ENCODE peak calls at places on chromosomes 1 and 21, in four cellular contexts. One of them, this sample, is unnamed.

GRCh38 chr21:36639769-36640168 is 59.1 kb upstream of the SIM2 start:
- DNase-seq in stimulated activated CD4-positive, alpha-beta T cell treated with anti-CD3 and anti-CD28 coated beads, Interleukin-15, amount 100 ng/mL, for 48 hours: no peak
- DNase-seq in colonic mucosa: no peak
- DNase-seq in astrocyte of the spinal cord: no peak
- DNase-seq in this sample: no peak

GRCh38 chr21:25441835-25442234 is 165.4 kb downstream of the MRPL39 start:
- DNase-seq in stimulated activated CD4-positive, alpha-beta T cell treated with anti-CD3 and anti-CD28 coated beads, Interleukin-15, amount 100 ng/mL, for 48 hours: no peak
- DNase-seq in colonic mucosa: no peak
- DNase-seq in astrocyte of the spinal cord: no peak
- DNase-seq in this sample: no peak

GRCh38 chr1:32742132-32742947 is 39.8 kb upstream of the SYNC start:
- DNase-seq in stimulated activated CD4-positive, alpha-beta T cell treated with anti-CD3 and anti-CD28 coated beads, Interleukin-15, amount 100 ng/mL, for 48 hours: no peak
- DNase-seq in colonic mucosa: peak; percentile 50
- DNase-seq in astrocyte of the spinal cord: no peak
- DNase-seq in this sample: no peak

GRCh38 chr1:87329756-87330200 is 1.1 kb downstream of the LMO4 start:
- DNase-seq in stimulated activated CD4-positive, alpha-beta T cell treated with anti-CD3 and anti-CD28 coated beads, Interleukin-15, amount 100 ng/mL, for 48 hours: no peak
- DNase-seq in colonic mucosa: no peak
- DNase-seq in astrocyte of the spinal cord: peak; percentile 46
- DNase-seq in this sample: no peak

GRCh38 chr1:76219589-76219914 is 145.0 kb downstream of the ST6GALNAC3 start:
- DNase-seq in stimulated activated CD4-positive, alpha-beta T cell treated with anti-CD3 and anti-CD28 coated beads, Interleukin-15, amount 100 ng/mL, for 48 hours: no peak
- DNase-seq in colonic mucosa: no peak
- DNase-seq in astrocyte of the spinal cord: no peak
- DNase-seq in this sample: no peak

GRCh38 chr21:40349591-40349990 is 482.4 kb downstream of the PCP4 start:
- DNase-seq in stimulated activated CD4-positive, alpha-beta T cell treated with anti-CD3 and anti-CD28 coated beads, Interleukin-15, amount 100 ng/mL, for 48 hours: no peak
- DNase-seq in colonic mucosa: no peak
- DNase-seq in astrocyte of the spinal cord: no peak
- DNase-seq in this sample: no peak

GRCh38 chr1:163401211-163401610 is 79.5 kb downstream of the NUF2 start:
- DNase-seq in stimulated activated CD4-positive, alpha-beta T cell treated with anti-CD3 and anti-CD28 coated beads, Interleukin-15, amount 100 ng/mL, for 48 hours: no peak
- DNase-seq in colonic mucosa: no peak
- DNase-seq in astrocyte of the spinal cord: no peak
- DNase-seq in this sample: no peak

GRCh38 chr1:81559662-81560350 is 240.9 kb upstream of the ADGRL2 start:
- DNase-seq in stimulated activated CD4-positive, alpha-beta T cell treated with anti-CD3 and anti-CD28 coated beads, Interleukin-15, amount 100 ng/mL, for 48 hours: no peak
- DNase-seq in colonic mucosa: no peak
- DNase-seq in astrocyte of the spinal cord: no peak
- DNase-seq in this sample: no peak

GRCh38 chr1:156102634-156103511 is 11.6 kb upstream of the LMNA start:
- DNase-seq in stimulated activated CD4-positive, alpha-beta T cell treated with anti-CD3 and anti-CD28 coated beads, Interleukin-15, amount 100 ng/mL, for 48 hours: no peak
- DNase-seq in colonic mucosa: peak; percentile 61
- DNase-seq in astrocyte of the spinal cord: peak; percentile 73
- DNase-seq in this sample: no peak